ENCODE peak calls at places on chromosome 11, in four cellular contexts. One of them, this sample, is unnamed.

GRCh38 chr11:94183886-94184264 is 55.2 kb downstream of the PANX1 start:
- DNase-seq in tibial nerve: peak; percentile 34
- DNase-seq in uterus: peak; percentile 39
- DNase-seq in lower lobe of right lung: peak; percentile 71
- DNase-seq in this sample: peak; percentile 66

GRCh38 chr11:65211293-65212105 is 29.8 kb downstream of the CAPN1 start:
- DNase-seq in uterus: no peak
- DNase-seq in tibial nerve: no peak
- DNase-seq in lower lobe of right lung: no peak
- DNase-seq in this sample: no peak

GRCh38 chr11:110079726-110080125 is 13.5 kb upstream of the ZC3H12C start:
- DNase-seq in tibial nerve: no peak
- DNase-seq in uterus: no peak
- DNase-seq in lower lobe of right lung: no peak
- DNase-seq in this sample: no peak

GRCh38 chr11:21723681-21724080 is 469.2 kb upstream of the ANO5 start:
- DNase-seq in uterus: no peak
- DNase-seq in tibial nerve: no peak
- DNase-seq in lower lobe of right lung: no peak
- DNase-seq in this sample: no peak

GRCh38 chr11:2762451-2762850 is 62.7 kb upstream of the KCNQ1OT1 start:
- DNase-seq in uterus: no peak
- DNase-seq in lower lobe of right lung: no peak
- DNase-seq in tibial nerve: no peak
- DNase-seq in this sample: no peak

GRCh38 chr11:69657911-69658605 is 17.1 kb downstream of the LTO1 start:
- DNase-seq in tibial nerve: no peak
- DNase-seq in lower lobe of right lung: peak; percentile 38
- DNase-seq in uterus: no peak
- DNase-seq in this sample: no peak

GRCh38 chr11:13448876-13449275 is 14.1 kb downstream of the BTBD10 start:
- DNase-seq in lower lobe of right lung: no peak
- DNase-seq in tibial nerve: no peak
- DNase-seq in uterus: peak; percentile 33
- DNase-seq in this sample: peak; percentile 21

GRCh38 chr11:87330072-87330678 is 292.4 kb downstream of the TMEM135 start:
- DNase-seq in uterus: no peak
- DNase-seq in lower lobe of right lung: no peak
- DNase-seq in tibial nerve: no peak
- DNase-seq in this sample: no peak

GRCh38 chr11:130190371-130190881 is 30.8 kb downstream of the ST14 start:
- DNase-seq in lower lobe of right lung: no peak
- DNase-seq in uterus: no peak
- DNase-seq in tibial nerve: no peak
- DNase-seq in this sample: no peak

GRCh38 chr11:27525824-27526516 is 19.4 kb upstream of the LIN7C start:
- DNase-seq in tibial nerve: no peak
- DNase-seq in lower lobe of right lung: no peak
- DNase-seq in uterus: no peak
- DNase-seq in this sample: no peak

GRCh38 chr11:120441592-120441991 is 70.0 kb upstream of the GRIK4 start:
- DNase-seq in lower lobe of right lung: no peak
- DNase-seq in uterus: no peak
- DNase-seq in tibial nerve: no peak
- DNase-seq in this sample: no peak

GRCh38 chr11:86068138-86068861 is 584 bp downstream of the PICALM start:
- DNase-seq in uterus: no peak
- DNase-seq in tibial nerve: peak; percentile 19
- DNase-seq in lower lobe of right lung: peak; percentile 59
- DNase-seq in this sample: peak; percentile 33

GRCh38 chr11:8732748-8733241 is 50.2 kb downstream of the RPL27A start:
- DNase-seq in uterus: peak; percentile 75
- DNase-seq in lower lobe of right lung: no peak
- DNase-seq in tibial nerve: peak; percentile 39
- DNase-seq in this sample: peak; percentile 75

GRCh38 chr11:86978756-86979608 is 23.8 kb upstream of the FZD4 start:
- DNase-seq in uterus: no peak
- DNase-seq in tibial nerve: no peak
- DNase-seq in lower lobe of right lung: no peak
- DNase-seq in this sample: no peak

GRCh38 chr11:77819921-77820564 is 479 bp downstream of the RSF1 start:
- DNase-seq in tibial nerve: no peak
- DNase-seq in lower lobe of right lung: peak; percentile 66
- DNase-seq in uterus: peak; percentile 42
- DNase-seq in this sample: peak; percentile 32

GRCh38 chr11:104134760-104135159 is 29.2 kb downstream of the PDGFD start:
- DNase-seq in uterus: no peak
- DNase-seq in lower lobe of right lung: no peak
- DNase-seq in tibial nerve: no peak
- DNase-seq in this sample: no peak

GRCh38 chr11:55673860-55674259 is 11.9 kb downstream of the OR4C6 start:
- DNase-seq in uterus: no peak
- DNase-seq in lower lobe of right lung: no peak
- DNase-seq in tibial nerve: no peak
- DNase-seq in this sample: no peak

GRCh38 chr11:111526501-111526900 is 11.9 kb downstream of the HOATZ start:
- DNase-seq in lower lobe of right lung: no peak
- DNase-seq in tibial nerve: no peak
- DNase-seq in uterus: no peak
- DNase-seq in this sample: no peak

GRCh38 chr11:14643697-14644395 is at the start of gene PDE3B:
- DNase-seq in lower lobe of right lung: peak; percentile 88
- DNase-seq in tibial nerve: no peak
- DNase-seq in uterus: peak; percentile 19
- DNase-seq in this sample: peak; percentile 77

GRCh38 chr11:10550988-10551657 is 10.1 kb upstream of the RNF141 start:
- DNase-seq in lower lobe of right lung: no peak
- DNase-seq in uterus: no peak
- DNase-seq in tibial nerve: no peak
- DNase-seq in this sample: no peak

GRCh38 chr11:95289378-95289777 is 58.4 kb upstream of the SESN3 start:
- DNase-seq in tibial nerve: no peak
- DNase-seq in lower lobe of right lung: no peak
- DNase-seq in uterus: no peak
- DNase-seq in this sample: no peak

GRCh38 chr11:62875698-62876483 is 4.8 kb upstream of the SLC3A2 start:
- DNase-seq in lower lobe of right lung: peak; percentile 27
- DNase-seq in tibial nerve: no peak
- DNase-seq in uterus: no peak
- DNase-seq in this sample: no peak
- TF ChIP-seq CTCF in lower lobe of right lung: no peak
- TF ChIP-seq CTCF in tibial nerve: no peak
- TF ChIP-seq CTCF in uterus: no peak
- TF ChIP-seq CTCF in this sample: no peak

GRCh38 chr11:114283422-114283821 is 12.8 kb upstream of the NNMT start:
- DNase-seq in uterus: no peak
- DNase-seq in lower lobe of right lung: no peak
- DNase-seq in tibial nerve: no peak
- DNase-seq in this sample: no peak
- H3K4me1 ChIP-seq in uterus: no peaks in the 10 kb centered on the region
- H3K4me1 ChIP-seq in lower lobe of right lung: peaks cover 24% of the 10 kb centered on the region
- H3K4me1 ChIP-seq in tibial nerve: no peaks in the 10 kb centered on the region
- H3K4me1 ChIP-seq in this sample: peaks cover 4% of the 10 kb centered on the region

GRCh38 chr11:64007629-64008282 is 21.5 kb downstream of the OTUB1 start:
- DNase-seq in tibial nerve: peak; percentile 33
- DNase-seq in lower lobe of right lung: peak; percentile 84
- DNase-seq in uterus: peak; percentile 79
- DNase-seq in this sample: peak; percentile 84
- TF ChIP-seq CTCF in tibial nerve: peak; percentile 56
- TF ChIP-seq CTCF in lower lobe of right lung: peak; percentile 27
- TF ChIP-seq CTCF in uterus: peak; percentile 31
- TF ChIP-seq CTCF in this sample: peak; percentile 44

GRCh38 chr11:122323754-122324421 is 207.9 kb upstream of the BLID start:
- DNase-seq in uterus: no peak
- DNase-seq in lower lobe of right lung: no peak
- DNase-seq in tibial nerve: no peak
- DNase-seq in this sample: no peak
- H3K4me1 ChIP-seq in uterus: no peaks in the 10 kb centered on the region
- H3K4me1 ChIP-seq in lower lobe of right lung: peaks cover 16% of the 10 kb centered on the region
- H3K4me1 ChIP-seq in tibial nerve: no peaks in the 10 kb centered on the region
- H3K4me1 ChIP-seq in this sample: peaks cover 6% of the 10 kb centered on the region

GRCh38 chr11:67535577-67535976 is 12.3 kb upstream of the CABP2 start:
- DNase-seq in lower lobe of right lung: no peak
- DNase-seq in tibial nerve: no peak
- DNase-seq in uterus: no peak
- DNase-seq in this sample: no peak
- TF ChIP-seq CTCF in lower lobe of right lung: no peak
- TF ChIP-seq CTCF in tibial nerve: no peak
- TF ChIP-seq CTCF in uterus: no peak
- TF ChIP-seq CTCF in this sample: no peak

This sample was measured in heart right ventricle.